ENCODE peak calls at places on chromosomes 5 and 9, in eight cellular contexts. R, Z, N, X, G, F, H and D are unnamed samples.

GRCh38 chr9:121449786-121450185 is 49.9 kb downstream of the GGTA1 start:
- DNase-seq in R (no peak), Z (no peak), N (no peak), X (no peak), G (no peak), F (no peak), H (no peak), D (no peak)

GRCh38 chr9:4389755-4390154 is 89.9 kb upstream of the GLIS3 start:
- DNase-seq in R (no peak), Z (no peak), N (peak), X (no peak), G (no peak), F (no peak), H (no peak), D (no peak)

GRCh38 chr9:128082173-128082572 is 14.1 kb downstream of the SLC25A25 start:
- DNase-seq in R (no peak), Z (no peak), N (no peak), X (no peak), G (no peak), F (peak), H (no peak), D (no peak)

GRCh38 chr5:60533789-60534188 is 166.2 kb downstream of the DEPDC1B start:
- DNase-seq in R (no peak), Z (no peak), N (no peak), X (no peak), G (no peak), F (no peak), H (no peak), D (no peak)

GRCh38 chr9:112180387-112180881 is 5.3 kb upstream of the SUSD1 start:
- DNase-seq in R (no peak), Z (no peak), N (no peak), X (peak), G (no peak), F (peak), H (peak), D (no peak)

GRCh38 chr5:174084691-174085154 is 39.2 kb downstream of the NSG2 start:
- DNase-seq in R (no peak), Z (no peak), N (no peak), X (no peak), G (no peak), F (no peak), H (no peak), D (no peak)

GRCh38 chr9:16121593-16121992 is 568.8 kb downstream of the CCDC171 start:
- DNase-seq in R (no peak), Z (no peak), N (peak), X (no peak), G (no peak), F (no peak), H (no peak), D (no peak)

GRCh38 chr9:106288689-106289088 is 574.3 kb upstream of the ZNF462 start:
- DNase-seq in R (no peak), Z (no peak), N (no peak), X (no peak), G (no peak), F (no peak), H (no peak), D (no peak)

GRCh38 chr5:74649421-74649973 is 9.0 kb upstream of the ENC1 start:
- DNase-seq in R (no peak), Z (no peak), N (no peak), X (no peak), G (no peak), F (no peak), H (no peak), D (no peak)

GRCh38 chr5:80884851-80885697 is 75.1 kb upstream of the RASGRF2 start:
- DNase-seq in R (no peak), Z (no peak), N (peak), X (no peak), G (no peak), F (no peak), H (no peak), D (no peak)

GRCh38 chr9:105911104-105911911 is 217.0 kb downstream of the TMEM38B start:
- DNase-seq in R (no peak), Z (no peak), N (peak), X (no peak), G (no peak), F (peak), H (peak), D (no peak)

GRCh38 chr5:77748160-77748559 is 28.0 kb downstream of the TBCA start:
- DNase-seq in R (no peak), Z (no peak), N (no peak), X (no peak), G (no peak), F (no peak), H (no peak), D (no peak)

GRCh38 chr5:15752886-15753285 is 252.9 kb downstream of the FBXL7 start:
- DNase-seq in R (no peak), Z (no peak), N (peak), X (no peak), G (no peak), F (no peak), H (no peak), D (no peak)

GRCh38 chr5:154197801-154198461 is 7.4 kb downstream of the GALNT10 start:
- DNase-seq in R (no peak), Z (peak), N (peak), X (peak), G (no peak), F (peak), H (no peak), D (no peak)

GRCh38 chr5:38079625-38080402 is 178.5 kb upstream of the EGFLAM start:
- DNase-seq in R (no peak), Z (no peak), N (no peak), X (no peak), G (no peak), F (no peak), H (no peak), D (no peak)

GRCh38 chr5:119166026-119166425 is 95.1 kb downstream of the DMXL1 start:
- DNase-seq in R (no peak), Z (no peak), N (peak), X (no peak), G (no peak), F (no peak), H (no peak), D (no peak)

GRCh38 chr5:124628721-124629596 is 117.5 kb downstream of the ZNF608 start:
- DNase-seq in R (no peak), Z (no peak), N (peak), X (no peak), G (peak), F (peak), H (peak), D (no peak)

GRCh38 chr9:89428901-89429890 is 68.7 kb downstream of the SEMA4D start:
- DNase-seq in R (no peak), Z (no peak), N (no peak), X (peak), G (no peak), F (no peak), H (no peak), D (no peak)

GRCh38 chr5:56851258-56851941 is 36.1 kb downstream of the MAP3K1 start:
- DNase-seq in R (no peak), Z (no peak), N (peak), X (no peak), G (no peak), F (no peak), H (peak), D (no peak)

GRCh38 chr9:7570107-7570720 is 229.4 kb downstream of the DMAC1 start:
- DNase-seq in R (peak), Z (peak), N (peak), X (peak), G (no peak), F (peak), H (peak), D (no peak)

GRCh38 chr5:155082401-155082800 is 68.8 kb downstream of the KIF4B start:
- DNase-seq in R (no peak), Z (no peak), N (peak), X (no peak), G (no peak), F (no peak), H (peak), D (no peak)

GRCh38 chr9:134863306-134863902 is 17.2 kb upstream of the FCN2 start:
- DNase-seq in R (no peak), Z (no peak), N (no peak), X (no peak), G (peak), F (no peak), H (no peak), D (no peak)

GRCh38 chr9:95581900-95582299 is 65.1 kb upstream of the PTCH1 start:
- DNase-seq in R (no peak), Z (no peak), N (no peak), X (no peak), G (no peak), F (no peak), H (no peak), D (no peak)

GRCh38 chr9:124309665-124310064 is 51.9 kb downstream of the NEK6 start:
- DNase-seq in R (no peak), Z (no peak), N (peak), X (no peak), G (no peak), F (peak), H (peak), D (no peak)

GRCh38 chr9:110578896-110579752 is at the start of gene SVEP1:
- DNase-seq in R (no peak), Z (no peak), N (peak), X (no peak), G (no peak), F (peak), H (peak), D (no peak)

GRCh38 chr5:96978812-96979449 is 43.1 kb downstream of the LNPEP start:
- DNase-seq in R (no peak), Z (no peak), N (peak), X (no peak), G (no peak), F (no peak), H (no peak), D (no peak)

GRCh38 chr5:76690704-76691469 is 25.0 kb upstream of the F2R start:
- DNase-seq in R (no peak), Z (no peak), N (peak), X (no peak), G (no peak), F (no peak), H (no peak), D (no peak)

GRCh38 chr5:67165524-67166459 is 30.8 kb downstream of the CD180 start:
- DNase-seq in R (peak), Z (peak), N (peak), X (peak), G (peak), F (no peak), H (no peak), D (no peak)

GRCh38 chr5:90940227-90940995 is 381.8 kb downstream of the ADGRV1 start:
- DNase-seq in R (no peak), Z (no peak), N (peak), X (no peak), G (no peak), F (no peak), H (peak), D (no peak)

GRCh38 chr5:100313657-100314056 is 221.5 kb upstream of the FAM174A start:
- DNase-seq in R (no peak), Z (no peak), N (no peak), X (no peak), G (no peak), F (no peak), H (no peak), D (no peak)

GRCh38 chr9:98225015-98225442 is 30.4 kb downstream of the TBC1D2 start:
- DNase-seq in R (no peak), Z (no peak), N (no peak), X (no peak), G (no peak), F (no peak), H (no peak), D (no peak)

GRCh38 chr9:17503196-17503595 is 75.7 kb upstream of the SH3GL2 start:
- DNase-seq in R (no peak), Z (no peak), N (no peak), X (no peak), G (no peak), F (no peak), H (no peak), D (no peak)

GRCh38 chr5:129951039-129951438 is 46.8 kb downstream of the CHSY3 start:
- DNase-seq in R (no peak), Z (no peak), N (no peak), X (no peak), G (no peak), F (no peak), H (no peak), D (no peak)

GRCh38 chr5:97182571-97183099 is 412 bp downstream of the RIOK2 start:
- DNase-seq in R (no peak), Z (no peak), N (peak), X (no peak), G (no peak), F (no peak), H (no peak), D (no peak)